ENCODE peak calls at places on chromosomes 11 and 22, in eight cellular contexts. Z is heart left ventricle, X is H7, F is WERI-Rb-1, Q is heart right ventricle, N is GM23248, A is AG04450, B is IMR-90. R is an unnamed sample. For H3K27me3, the result is how much of the 10 kb centered on the place peaks cover.

GRCh38 chr22:27198518-27199035 is 541.2 kb downstream of the MIAT start:
- DNase-seq in Z (no peak), X (no peak), F (no peak), Q (no peak), N (no peak), A (no peak), B (no peak), R (no peak)

GRCh38 chr11:130578738-130579368 is 130.4 kb downstream of the ADAMTS15 start:
- DNase-seq in Z (no peak), X (no peak), F (no peak), Q (no peak), N (no peak), A (no peak), B (no peak), R (no peak)

GRCh38 chr22:43858156-43858895 is 4.0 kb downstream of the SULT4A1 start:
- DNase-seq in Z (no peak), X (no peak), F (no peak), Q (no peak), N (no peak), A (no peak), B (no peak), R (no peak)

GRCh38 chr11:46322759-46323158 is 24.5 kb upstream of the DGKZ start:
- DNase-seq in Z (no peak), X (peak), F (peak), Q (no peak), N (peak), A (no peak), B (peak), R (no peak)

GRCh38 chr22:47610766-47611165 is 848.3 kb downstream of the TBC1D22A start:
- DNase-seq in Z (no peak), X (no peak), F (no peak), Q (no peak), N (no peak), A (no peak), B (no peak), R (no peak)

GRCh38 chr11:3905080-3905953 is 49.9 kb downstream of the STIM1 start:
- DNase-seq in Z (no peak), X (peak), F (no peak), Q (no peak), N (peak), A (no peak), B (peak), R (peak)

GRCh38 chr22:29580200-29580810 is 608 bp downstream of the NIPSNAP1 start:
- DNase-seq in Z (no peak), X (peak), F (no peak), Q (no peak), N (no peak), A (no peak), B (no peak), R (no peak)

GRCh38 chr11:12330491-12331231 is 46.7 kb upstream of the PARVA start:
- DNase-seq in Z (no peak), X (no peak), F (no peak), Q (no peak), N (peak), A (no peak), B (peak), R (peak)

GRCh38 chr11:29534831-29535230 is 482.0 kb downstream of the KCNA4 start:
- DNase-seq in Z (no peak), X (no peak), F (no peak), Q (no peak), N (peak), A (no peak), B (no peak), R (peak)

GRCh38 chr11:72569966-72570892 is 104.0 kb downstream of the PDE2A start:
- DNase-seq in Z (no peak), X (no peak), F (no peak), Q (no peak), N (peak), A (peak), B (peak), R (peak)

GRCh38 chr22:44879301-44879680 is 126.9 kb downstream of the ARHGAP8 start:
- DNase-seq in Z (no peak), X (no peak), F (no peak), Q (no peak), N (no peak), A (no peak), B (no peak), R (no peak)

GRCh38 chr11:34181856-34182405 is 76.5 kb downstream of the NAT10 start:
- DNase-seq in Z (no peak), X (no peak), F (no peak), Q (no peak), N (no peak), A (no peak), B (no peak), R (no peak)

GRCh38 chr11:129366737-129367597 is 8.7 kb upstream of the BARX2 start:
- DNase-seq in Z (no peak), X (no peak), F (no peak), Q (no peak), N (no peak), A (no peak), B (no peak), R (peak)

GRCh38 chr22:44542561-44543222 is 44.7 kb upstream of the RTL6 start:
- DNase-seq in Z (no peak), X (no peak), F (no peak), Q (no peak), N (no peak), A (no peak), B (no peak), R (no peak)

GRCh38 chr22:28441720-28442263 is 237.8 kb downstream of the TTC28 start:
- DNase-seq in Z (no peak), X (peak), F (no peak), Q (no peak), N (peak), A (no peak), B (no peak), R (no peak)

GRCh38 chr22:50641696-50642607 is 14.0 kb upstream of the ARSA start:
- DNase-seq in Z (peak), X (peak), F (no peak), Q (peak), N (peak), A (no peak), B (peak), R (peak)

GRCh38 chr11:75541301-75541929 is 15.7 kb upstream of the GDPD5 start:
- DNase-seq in Z (peak), X (no peak), F (no peak), Q (no peak), N (peak), A (no peak), B (no peak), R (no peak)

GRCh38 chr11:58391879-58392278 is 14.8 kb downstream of the OR5B3 start:
- DNase-seq in Z (no peak), X (no peak), F (no peak), Q (no peak), N (peak), A (peak), B (peak), R (peak)

GRCh38 chr22:30823015-30823370 is 128.3 kb downstream of the OSBP2 start:
- DNase-seq in Z (no peak), X (peak), F (no peak), Q (no peak), N (peak), A (no peak), B (no peak), R (no peak)

GRCh38 chr11:77091146-77091940 is 11.3 kb upstream of the OMP start:
- DNase-seq in Z (peak), X (peak), F (peak), Q (peak), N (peak), A (no peak), B (peak), R (peak)

GRCh38 chr11:7530013-7530412 is 16.2 kb downstream of the PPFIBP2 start:
- DNase-seq in Z (no peak), X (no peak), F (no peak), Q (no peak), N (no peak), A (no peak), B (no peak), R (no peak)

GRCh38 chr11:112448806-112449205 is 188.1 kb upstream of the PLET1 start:
- DNase-seq in Z (no peak), X (peak), F (no peak), Q (no peak), N (no peak), A (no peak), B (no peak), R (no peak)

GRCh38 chr11:84396521-84396920 is 1110.4 kb upstream of the CCDC90B start:
- DNase-seq in Z (no peak), X (no peak), F (no peak), Q (no peak), N (peak), A (no peak), B (no peak), R (no peak)

GRCh38 chr11:74179234-74180126 is 8.4 kb downstream of the PPME1 start:
- DNase-seq in Z (no peak), X (no peak), F (no peak), Q (no peak), N (peak), A (no peak), B (peak), R (peak)

DNA sequence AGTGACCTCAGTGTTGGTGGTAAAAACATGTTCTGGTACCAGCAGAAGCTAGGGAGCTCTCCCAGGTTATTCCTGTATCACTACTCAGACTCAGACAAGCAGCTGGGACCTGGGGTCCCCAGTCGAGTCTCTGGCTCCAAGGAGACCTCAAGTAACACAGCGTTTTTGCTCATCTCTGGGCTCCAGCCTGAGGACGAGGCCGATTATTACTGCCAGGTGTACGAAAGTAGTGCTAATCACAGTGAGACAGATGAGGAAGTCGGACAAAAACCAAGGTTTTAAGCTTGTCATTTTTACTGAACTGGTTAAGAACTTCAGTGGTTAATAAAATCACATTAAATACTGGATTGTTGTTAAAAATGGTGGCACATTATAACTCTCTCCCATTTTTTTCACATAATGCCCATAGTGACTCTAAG is 42.7 kb upstream of the VPREB1 start:
- DNase-seq in Z (no peak), X (no peak), F (no peak), Q (no peak), N (no peak), A (no peak), B (no peak), R (no peak)
- H3K27me3 ChIP-seq in Z (under half), X (half or more), F (under half), Q (half or more), N (half or more), A (under half), B (half or more), R (under half)

GRCh38 chr11:70158757-70159389 is 44.2 kb upstream of the FADD start:
- DNase-seq in Z (no peak), X (peak), F (no peak), Q (no peak), N (no peak), A (no peak), B (no peak), R (no peak)
- H3K27me3 ChIP-seq in Z (under half), X (under half), F (under half), Q (under half), N (under half), A (under half), B (under half), R (under half)

DNA sequence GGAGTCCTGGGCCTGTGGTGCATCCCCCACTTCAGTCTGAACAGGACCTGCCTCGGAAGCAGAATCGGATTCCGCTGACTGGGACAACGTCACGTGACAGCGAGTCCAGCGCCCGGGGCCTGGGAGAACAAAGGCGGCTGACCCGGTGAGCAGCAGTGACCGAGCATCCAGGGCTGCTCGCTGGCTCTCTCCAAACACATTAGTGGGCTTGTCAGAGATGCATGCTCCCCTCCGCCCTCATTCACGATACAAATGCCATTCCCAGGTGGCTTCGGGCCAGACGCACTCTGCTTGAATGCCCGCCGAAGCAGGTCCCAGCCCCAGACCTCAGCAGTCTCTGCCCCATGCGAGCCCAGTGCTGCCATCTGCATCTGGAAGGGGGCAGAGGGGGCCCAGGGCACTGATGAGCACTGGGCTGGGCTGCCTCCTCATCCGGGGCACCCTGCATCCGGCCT is 91.0 kb downstream of the WNT7B start:
- DNase-seq in Z (peak), X (peak), F (peak), Q (no peak), N (no peak), A (no peak), B (no peak), R (no peak)
- H3K27me3 ChIP-seq in Z (under half), X (under half), F (under half), Q (half or more), N (under half), A (under half), B (under half), R (under half)

DNA sequence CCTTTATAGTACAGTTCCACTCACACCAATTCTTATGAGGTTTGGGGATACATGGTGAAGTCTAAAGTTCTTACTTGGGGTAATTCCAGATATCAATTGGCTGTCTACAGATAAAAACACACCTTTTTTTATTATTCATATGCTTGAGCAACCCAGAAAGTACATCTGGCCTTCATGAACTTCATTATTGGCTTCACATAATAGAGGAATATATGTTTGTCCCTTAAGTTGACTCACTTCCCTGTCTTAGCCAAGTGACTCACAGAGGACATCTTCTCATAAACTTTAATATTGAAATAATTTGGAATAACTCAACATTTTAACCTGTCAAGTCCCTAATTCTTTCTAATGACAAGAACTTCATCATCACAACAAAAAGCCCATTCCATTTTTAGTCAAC is 36.3 kb upstream of the SOX6 start:
- DNase-seq in Z (no peak), X (no peak), F (no peak), Q (no peak), N (peak), A (no peak), B (peak), R (peak)
- H3K27me3 ChIP-seq in Z (under half), X (under half), F (under half), Q (under half), N (under half), A (under half), B (under half), R (under half)

DNA sequence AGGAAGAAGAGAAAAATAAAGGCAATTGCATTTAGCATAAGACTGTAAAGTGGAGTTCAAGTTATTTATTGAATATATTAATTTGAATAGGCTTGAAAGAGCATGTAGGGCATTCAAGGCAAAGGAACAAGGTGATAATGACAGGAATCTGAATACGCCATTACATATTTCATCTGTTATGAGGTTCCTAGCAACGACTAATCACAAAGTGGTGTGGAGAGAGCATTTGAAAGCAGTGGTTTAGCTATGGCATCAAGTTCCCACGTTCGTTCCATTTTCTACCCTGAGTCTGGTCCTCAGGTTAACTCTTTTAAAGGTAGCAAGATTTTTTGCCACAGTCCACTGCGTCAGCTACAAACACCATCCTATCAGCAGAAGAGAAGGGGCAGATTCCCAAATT is 59.4 kb downstream of the CNTN5 start:
- DNase-seq in Z (no peak), X (no peak), F (no peak), Q (no peak), N (no peak), A (no peak), B (no peak), R (no peak)
- H3K27me3 ChIP-seq in Z (under half), X (under half), F (under half), Q (under half), N (under half), A (under half), B (under half), R (under half)

DNA sequence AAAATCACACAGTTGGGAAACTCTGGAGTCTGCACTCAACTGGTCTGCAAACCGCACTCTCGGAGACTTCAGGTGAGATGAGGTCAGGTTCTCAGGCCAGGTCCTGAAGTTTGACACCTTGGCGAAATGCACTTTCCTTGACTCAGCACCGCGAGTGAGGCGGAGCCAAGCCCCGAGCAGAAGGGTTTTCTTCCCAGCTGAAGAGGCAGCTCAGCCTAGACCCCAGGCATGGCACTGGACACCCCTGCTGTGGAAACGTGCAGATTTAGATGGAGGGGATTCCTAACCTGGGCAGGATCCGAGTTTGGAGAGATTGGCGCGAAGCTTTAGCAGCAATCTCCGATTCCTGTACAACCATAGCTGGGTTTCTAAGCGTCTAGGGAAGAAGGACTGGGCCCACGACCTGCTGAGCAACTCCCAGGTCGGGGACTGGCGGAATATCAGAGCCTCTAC is 835 bp upstream of the MYOD1 start:
- DNase-seq in Z (no peak), X (peak), F (no peak), Q (no peak), N (no peak), A (no peak), B (no peak), R (no peak)
- H3K27me3 ChIP-seq in Z (half or more), X (half or more), F (under half), Q (half or more), N (half or more), A (half or more), B (half or more), R (half or more)

GRCh38 chr11:87127131-87127530 is 89.4 kb downstream of the TMEM135 start:
- DNase-seq in Z (no peak), X (no peak), F (no peak), Q (no peak), N (no peak), A (no peak), B (no peak), R (no peak)
- H3K27me3 ChIP-seq in Z (under half), X (under half), F (under half), Q (under half), N (under half), A (under half), B (under half), R (under half)

DNA sequence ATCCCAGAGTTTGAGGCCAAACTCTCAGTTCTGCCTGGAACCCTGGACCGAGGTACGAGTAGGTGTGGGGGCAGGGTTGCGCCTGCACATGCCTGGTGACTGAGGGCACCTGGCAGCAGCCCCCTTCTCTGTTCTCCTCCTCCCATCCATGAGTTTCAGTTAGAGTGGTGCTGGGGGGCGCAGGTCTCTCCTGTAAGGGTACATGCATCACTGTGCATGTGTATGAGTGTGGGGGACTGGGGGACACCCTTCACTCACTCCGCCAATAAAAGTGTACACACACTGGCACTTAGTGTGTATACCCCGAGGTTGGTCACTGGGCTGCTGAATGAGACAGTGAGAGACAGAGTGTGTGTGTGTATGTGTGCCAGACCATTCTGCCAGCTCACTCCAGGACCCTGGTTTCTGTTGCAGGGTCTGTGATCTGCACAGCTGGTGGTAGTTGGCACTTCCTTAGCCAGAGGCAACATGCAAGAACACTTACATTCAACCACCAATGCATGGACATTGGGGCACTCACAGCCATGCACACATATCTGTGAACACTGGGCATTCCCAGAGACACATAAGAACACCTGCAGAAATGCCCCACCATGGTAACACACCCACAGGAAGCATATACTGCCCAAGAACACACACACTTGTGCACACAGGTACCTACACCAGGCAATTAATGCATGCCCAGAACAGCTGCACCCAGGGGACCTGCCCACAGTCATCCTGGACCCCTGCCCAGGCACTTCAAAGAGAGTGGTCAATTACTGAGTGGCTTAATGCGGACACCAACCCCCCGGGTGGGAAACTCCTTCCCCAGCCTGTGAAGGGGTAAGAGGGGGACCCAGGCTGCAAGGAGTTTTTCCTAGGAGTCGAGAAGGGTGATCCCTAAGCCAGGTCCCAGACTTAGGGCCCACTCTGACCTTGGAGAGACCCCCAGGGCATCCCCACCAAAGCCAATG is 1.2 kb upstream of the NRXN2 start:
- DNase-seq in Z (no peak), X (peak), F (no peak), Q (no peak), N (no peak), A (no peak), B (no peak), R (no peak)
- H3K27me3 ChIP-seq in Z (under half), X (under half), F (under half), Q (under half), N (under half), A (under half), B (half or more), R (under half)

DNA sequence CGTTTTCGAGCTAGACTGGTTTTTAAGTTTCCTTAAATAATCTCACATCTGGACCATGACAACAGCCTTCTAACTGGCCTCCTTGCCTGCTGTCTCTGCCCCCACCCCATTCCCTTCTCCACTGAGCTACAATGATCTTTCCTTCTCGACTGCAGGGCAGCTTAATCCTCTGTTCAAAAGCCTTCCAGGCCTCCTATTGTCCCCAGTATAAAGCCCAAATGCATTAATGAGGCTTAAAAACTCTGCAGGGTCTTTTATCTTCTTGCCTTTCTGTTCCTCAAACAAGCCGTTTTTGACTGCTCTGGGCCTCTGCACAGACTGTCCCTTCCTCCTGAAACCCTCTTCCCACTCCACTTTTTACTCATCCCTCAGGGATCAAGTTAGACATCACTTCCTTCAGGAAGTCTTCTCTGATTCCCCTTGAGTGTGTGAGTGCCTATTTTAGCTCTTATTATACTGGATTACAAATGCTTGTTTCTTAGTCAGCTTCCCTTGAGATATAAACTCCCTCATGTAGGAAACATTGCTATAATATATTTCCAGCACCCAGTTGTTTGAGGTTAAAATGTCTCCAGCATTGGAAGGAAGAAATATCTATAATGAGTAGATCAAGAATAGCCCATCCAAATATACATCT is 23.6 kb upstream of the PAMR1 start:
- DNase-seq in Z (no peak), X (peak), F (peak), Q (no peak), N (peak), A (no peak), B (peak), R (peak)
- H3K27me3 ChIP-seq in Z (under half), X (under half), F (under half), Q (under half), N (under half), A (under half), B (under half), R (under half)